ENCODE peak calls at places on chromosomes 7 and 10, in five cellular contexts. O, I, D, Q and X are unnamed samples.

GRCh38 chr10:114375082-114375481 is 29.2 kb downstream of the AFAP1L2 start:
- DNase-seq in O (no peak), I (no peak), D (no peak), Q (no peak), X (no peak)

GRCh38 chr7:122552769-122553168 is 146.1 kb downstream of the RNF133 start:
- DNase-seq in O (no peak), I (no peak), D (no peak), Q (no peak), X (no peak)

GRCh38 chr7:132394283-132395003 is 181.8 kb downstream of the PLXNA4 start:
- DNase-seq in O (no peak), I (no peak), D (no peak), Q (no peak), X (no peak)

GRCh38 chr7:27647052-27647451 is 15.6 kb downstream of the HIBADH start:
- DNase-seq in O (no peak), I (no peak), D (peak; percentile 43), Q (no peak), X (no peak)

GRCh38 chr10:24811906-24812305 is 88.2 kb upstream of the ARHGAP21 start:
- DNase-seq in O (no peak), I (peak; percentile 46), D (no peak), Q (no peak), X (no peak)

GRCh38 chr7:80918909-80919721 is at the start of gene SEMA3C:
- DNase-seq in O (no peak), I (peak; percentile 66), D (peak; percentile 95), Q (peak; percentile 23), X (peak; percentile 90)

GRCh38 chr10:43712821-43713584 is 64.3 kb upstream of the ZNF32 start:
- DNase-seq in O (no peak), I (no peak), D (no peak), Q (no peak), X (no peak)

GRCh38 chr10:132306341-132306685 is 1.4 kb downstream of the STK32C start:
- DNase-seq in O (no peak), I (no peak), D (no peak), Q (no peak), X (no peak)

GRCh38 chr7:43553999-43554398 is 28.9 kb upstream of the STK17A start:
- DNase-seq in O (no peak), I (no peak), D (no peak), Q (peak; percentile 11), X (no peak)

GRCh38 chr10:132192076-132192975 is 5.6 kb downstream of the DPYSL4 start:
- DNase-seq in O (no peak), I (no peak), D (no peak), Q (no peak), X (no peak)

GRCh38 chr7:85125160-85125559 is 61.7 kb downstream of the SEMA3D start:
- DNase-seq in O (no peak), I (no peak), D (no peak), Q (no peak), X (no peak)

GRCh38 chr7:32892521-32893224 is 1.1 kb upstream of the KBTBD2 start:
- DNase-seq in O (peak; percentile 12), I (peak; percentile 47), D (peak; percentile 75), Q (peak; percentile 63), X (no peak)

GRCh38 chr10:46539596-46540411 is 16.7 kb downstream of the GPRIN2 start:
- DNase-seq in O (no peak), I (no peak), D (no peak), Q (no peak), X (no peak)

GRCh38 chr10:5640036-5640435 is 26.4 kb downstream of the ASB13 start:
- DNase-seq in O (no peak), I (no peak), D (no peak), Q (no peak), X (no peak)

GRCh38 chr7:47484923-47485639 is 96.8 kb downstream of the TNS3 start:
- DNase-seq in O (no peak), I (no peak), D (no peak), Q (no peak), X (no peak)

GRCh38 chr10:106816318-106817085 is 348.0 kb downstream of the SORCS1 start:
- DNase-seq in O (no peak), I (no peak), D (no peak), Q (no peak), X (no peak)

GRCh38 chr10:72851524-72851923 is 42.0 kb upstream of the OIT3 start:
- DNase-seq in O (no peak), I (no peak), D (no peak), Q (no peak), X (no peak)

GRCh38 chr10:92091965-92092364 is 168.4 kb downstream of the BTAF1 start:
- DNase-seq in O (no peak), I (no peak), D (no peak), Q (no peak), X (no peak)

GRCh38 chr10:96835826-96836365 is 3.8 kb downstream of the LCOR start:
- DNase-seq in O (no peak), I (no peak), D (no peak), Q (no peak), X (no peak)

GRCh38 chr10:86079088-86079487 is 287.5 kb downstream of the GRID1 start:
- DNase-seq in O (no peak), I (no peak), D (no peak), Q (no peak), X (no peak)

GRCh38 chr7:73436031-73436929 is 2.7 kb downstream of the FZD9 start:
- DNase-seq in O (no peak), I (no peak), D (no peak), Q (no peak), X (no peak)

GRCh38 chr7:100942038-100942774 is 7.1 kb upstream of the MUC3A start:
- DNase-seq in O (no peak), I (no peak), D (no peak), Q (no peak), X (no peak)

GRCh38 chr10:91590904-91591791 is 41.7 kb downstream of the PPP1R3C start:
- DNase-seq in O (no peak), I (no peak), D (peak; percentile 46), Q (no peak), X (no peak)

GRCh38 chr7:74405899-74406512 is 47.7 kb upstream of the GTF2IRD1 start:
- DNase-seq in O (no peak), I (no peak), D (no peak), Q (peak; percentile 89), X (no peak)

GRCh38 chr7:127392566-127393369 is at the start of gene ZNF800:
- DNase-seq in O (peak; percentile 73), I (peak; percentile 82), D (peak; percentile 72), Q (peak; percentile 93), X (peak; percentile 93)

GRCh38 chr7:28075674-28076358 is 104.8 kb downstream of the JAZF1 start:
- DNase-seq in O (no peak), I (no peak), D (no peak), Q (no peak), X (no peak)